ENCODE peak calls at places on chromosomes 13 and 19, in five cellular contexts. W, M, D, O and L are unnamed samples.

GRCh38 chr19:6402834-6403608 is 10.1 kb upstream of the GTF2F1 start:
- DNase-seq in W (no peak), M (peak), D (no peak), O (no peak), L (peak)

GRCh38 chr19:16456652-16457194 is 15.0 kb downstream of the EPS15L1 start:
- DNase-seq in W (no peak), M (no peak), D (no peak), O (no peak), L (no peak)

GRCh38 chr19:40721936-40722661 is 5.2 kb downstream of the ITPKC start:
- DNase-seq in W (no peak), M (peak), D (no peak), O (no peak), L (no peak)

GRCh38 chr13:110571897-110572777 is 10.6 kb upstream of the RAB20 start:
- DNase-seq in W (no peak), M (no peak), D (no peak), O (no peak), L (no peak)

GRCh38 chr19:17703823-17704463 is 15.3 kb upstream of the MAP1S start:
- DNase-seq in W (peak), M (peak), D (peak), O (peak), L (peak)

GRCh38 chr19:13026478-13026999 is 31.3 kb downstream of the NFIX start:
- DNase-seq in W (no peak), M (peak), D (no peak), O (peak), L (peak)

GRCh38 chr19:1884291-1884718 is 991 bp downstream of the ABHD17A start:
- DNase-seq in W (no peak), M (no peak), D (no peak), O (no peak), L (no peak)

GRCh38 chr19:9140159-9140874 is at the start of gene ZNF317:
- DNase-seq in W (peak), M (peak), D (peak), O (peak), L (peak)

GRCh38 chr13:112837371-112838037 is 131.5 kb upstream of the MCF2L start:
- DNase-seq in W (no peak), M (no peak), D (no peak), O (no peak), L (peak)

GRCh38 chr19:29543381-29543780 is 17.6 kb downstream of the VSTM2B start:
- DNase-seq in W (no peak), M (no peak), D (no peak), O (no peak), L (no peak)

GRCh38 chr19:11142528-11143171 is 12.9 kb downstream of the SPC24 start:
- DNase-seq in W (no peak), M (peak), D (no peak), O (no peak), L (peak)

GRCh38 chr19:16232127-16232526 is 34.4 kb downstream of the AP1M1 start:
- DNase-seq in W (no peak), M (no peak), D (no peak), O (no peak), L (no peak)

GRCh38 chr13:74778946-74779345 is 644.7 kb upstream of the KLF12 start:
- DNase-seq in W (no peak), M (peak), D (no peak), O (no peak), L (peak)

GRCh38 chr13:96810104-96810503 is 184.2 kb downstream of the OXGR1 start:
- DNase-seq in W (no peak), M (no peak), D (no peak), O (no peak), L (no peak)

GRCh38 chr13:48542581-48543341 is 9.9 kb upstream of the RCBTB2 start:
- DNase-seq in W (no peak), M (peak), D (no peak), O (peak), L (no peak)

GRCh38 chr19:2032296-2032941 is 16.9 kb upstream of the BTBD2 start:
- DNase-seq in W (no peak), M (peak), D (no peak), O (peak), L (peak)

GRCh38 chr19:36331353-36332228 is 47.4 kb downstream of the ZFP14 start:
- DNase-seq in W (peak), M (peak), D (peak), O (peak), L (peak)

GRCh38 chr19:36266375-36266961 is 51.6 kb downstream of the ZNF146 start:
- DNase-seq in W (no peak), M (peak), D (no peak), O (no peak), L (no peak)

GRCh38 chr13:76683168-76683567 is 203.0 kb downstream of the KCTD12 start:
- DNase-seq in W (no peak), M (no peak), D (no peak), O (no peak), L (no peak)

GRCh38 chr19:7994923-7995682 is 10.3 kb downstream of the ELAVL1 start:
- DNase-seq in W (no peak), M (no peak), D (no peak), O (no peak), L (no peak)

GRCh38 chr19:1167687-1168561 is 6.1 kb downstream of the SBNO2 start:
- DNase-seq in W (no peak), M (no peak), D (no peak), O (no peak), L (no peak)

GRCh38 chr13:112671359-112671758 is 18.5 kb upstream of the ATP11A start:
- DNase-seq in W (no peak), M (no peak), D (no peak), O (no peak), L (no peak)

GRCh38 chr13:40013554-40013953 is 358.1 kb downstream of the COG6 start:
- DNase-seq in W (no peak), M (no peak), D (no peak), O (no peak), L (no peak)

GRCh38 chr13:24032252-24032651 is 128.3 kb upstream of the SPATA13 start:
- DNase-seq in W (no peak), M (peak), D (no peak), O (no peak), L (peak)

GRCh38 chr13:42876810-42877550 is 95.6 kb downstream of the FAM216B start:
- DNase-seq in W (no peak), M (peak), D (no peak), O (peak), L (peak)